ENCODE peak calls at places on chromosomes 13 and 19, in five cellular contexts. E is globus pallidus, V is bronchial epithelial cell, N is GDM1, X is T-helper 2 cell. O is an unnamed sample.

GRCh38 chr19:34990578-34991192 is 9.4 kb upstream of the GRAMD1A start:
- DNase-seq in X (peak; percentile 23), N (no peak), E (no peak), V (no peak), O (no peak)

GRCh38 chr19:7799640-7800355 is 30.2 kb upstream of the EVI5L start:
- DNase-seq in X (peak; percentile 16), E (peak; percentile 70), N (no peak), V (peak; percentile 56), O (peak; percentile 55)

GRCh38 chr19:22945560-22945959 is 57.4 kb downstream of the ZNF728 start:
- DNase-seq in N (no peak), E (no peak), V (no peak), X (no peak), O (no peak)

GRCh38 chr19:8233370-8233769 is 24.2 kb downstream of the CERS4 start:
- DNase-seq in E (no peak), V (no peak), X (no peak), N (no peak), O (no peak)

GRCh38 chr13:28623782-28624706 is 34.9 kb upstream of the POMP start:
- DNase-seq in V (no peak), X (no peak), E (no peak), N (peak; percentile 14), O (no peak)

GRCh38 chr13:97976551-97977375 is 23.3 kb downstream of the IPO5 start:
- DNase-seq in V (no peak), X (peak; percentile 81), N (no peak), E (peak; percentile 13), O (no peak)

GRCh38 chr13:43159007-43159406 is 135.6 kb downstream of the DNAJC15 start:
- DNase-seq in X (no peak), V (peak; percentile 31), N (no peak), E (no peak), O (no peak)

GRCh38 chr19:1069009-1069779 is 2.2 kb downstream of the ARHGAP45 start:
- DNase-seq in E (peak; percentile 47), X (no peak), V (no peak), N (peak; percentile 89), O (peak; percentile 70)

GRCh38 chr13:43758834-43759233 is 27.9 kb downstream of the ENOX1 start:
- DNase-seq in E (no peak), V (no peak), N (no peak), X (no peak), O (no peak)

GRCh38 chr13:43787518-43787891 is 733 bp upstream of the ENOX1 start:
- DNase-seq in X (no peak), N (no peak), E (no peak), V (no peak), O (no peak)

GRCh38 chr13:111853766-111854165 is 213.2 kb upstream of the SOX1 start:
- DNase-seq in N (no peak), X (no peak), E (no peak), V (no peak), O (no peak)

GRCh38 chr13:99859178-99860177 is 112.1 kb downstream of the ZIC5 start:
- DNase-seq in X (peak; percentile 52), N (no peak), V (no peak), E (no peak), O (peak; percentile 40)

GRCh38 chr13:30431269-30431950 is 9.1 kb downstream of the UBE2L5 start:
- DNase-seq in V (peak; percentile 92), E (no peak), X (no peak), N (no peak), O (no peak)

GRCh38 chr19:40827386-40828247 is 22.6 kb downstream of the CYP2A6 start:
- DNase-seq in V (no peak), X (no peak), E (no peak), N (no peak), O (no peak)

GRCh38 chr13:22486490-22486889 is 694.3 kb upstream of the SGCG start:
- DNase-seq in N (no peak), V (no peak), E (no peak), X (no peak), O (no peak)

GRCh38 chr19:57241181-57241580 is 749 bp downstream of the ZNF805 start:
- DNase-seq in N (no peak), V (peak; percentile 23), X (no peak), E (no peak), O (no peak)

GRCh38 chr13:97967948-97968347 is 14.5 kb downstream of the IPO5 start:
- DNase-seq in V (no peak), X (no peak), E (no peak), N (no peak), O (no peak)

GRCh38 chr13:53342623-53343022 is 314.0 kb downstream of the OLFM4 start:
- DNase-seq in N (no peak), E (no peak), V (no peak), X (no peak), O (no peak)

GRCh38 chr19:18506101-18506534 is 15.8 kb downstream of the ELL start:
- DNase-seq in X (no peak), E (no peak), N (no peak), V (no peak), O (no peak)

GRCh38 chr13:39815345-39816111 is 160.1 kb downstream of the COG6 start:
- DNase-seq in V (no peak), E (no peak), X (no peak), N (no peak), O (no peak)

GRCh38 chr19:47190167-47190727 is 40.8 kb downstream of the BBC3 start:
- DNase-seq in N (no peak), E (peak; percentile 57), X (peak; percentile 57), V (peak; percentile 45), O (no peak)

GRCh38 chr13:44364601-44365000 is 9.0 kb upstream of the SERP2 start:
- DNase-seq in X (no peak), V (peak; percentile 90), E (no peak), N (no peak), O (no peak)

GRCh38 chr19:52889931-52890330 is 7.5 kb downstream of the ZNF320 start:
- DNase-seq in V (no peak), E (no peak), N (no peak), X (no peak), O (no peak)

O was measured in effector memory CD8-positive, alpha-beta T cell.